ENCODE peak calls at places on chromosomes 7 and 10, in six cellular contexts. B is heart right ventricle, W is pancreas, M is sigmoid colon, Z is psoas muscle, I is mammary epithelial cell. T is an unnamed sample. For H3K4me1, the result is how much of the 10 kb centered on the place peaks cover.

GRCh38 chr10:89129850-89130396 is 77.2 kb downstream of the CH25H start:
- DNase-seq in W (no peak), I (peak), M (peak), Z (peak), B (peak), T (peak)

GRCh38 chr10:79488303-79488702 is 24.0 kb upstream of the EIF5AL1 start:
- DNase-seq in M (peak), W (no peak), B (peak), Z (peak), I (peak), T (peak)

GRCh38 chr10:33478675-33479125 is 144.2 kb upstream of the NRP1 start:
- DNase-seq in Z (no peak), M (no peak), I (no peak), W (no peak), B (no peak), T (no peak)

GRCh38 chr7:75943864-75944263 is 28.9 kb downstream of the POR start:
- DNase-seq in M (no peak), W (no peak), Z (no peak), I (peak), B (no peak), T (no peak)

GRCh38 chr7:113308399-113308798 is 190.0 kb upstream of the SMIM30 start:
- DNase-seq in Z (no peak), B (no peak), W (no peak), M (no peak), I (no peak), T (no peak)

GRCh38 chr7:119685906-119686305 is 587.1 kb upstream of the KCND2 start:
- DNase-seq in B (no peak), W (no peak), M (no peak), Z (no peak), I (no peak), T (no peak)

GRCh38 chr10:25974897-25975459 is 40.9 kb downstream of the MYO3A start:
- DNase-seq in W (no peak), I (no peak), B (no peak), M (no peak), Z (no peak), T (no peak)

GRCh38 chr7:111835066-111835465 is 272.8 kb upstream of the IMMP2L start:
- DNase-seq in B (no peak), Z (no peak), I (peak), M (no peak), W (no peak), T (no peak)

GRCh38 chr10:100567249-100567648 is 31.5 kb downstream of the HIF1AN start:
- DNase-seq in I (no peak), W (no peak), B (no peak), M (no peak), Z (no peak), T (no peak)

GRCh38 chr7:115533785-115534184 is 496.8 kb downstream of the TFEC start:
- DNase-seq in M (no peak), W (no peak), Z (no peak), B (no peak), I (no peak), T (no peak)

GRCh38 chr7:150753826-150754603 is 16.8 kb downstream of the GIMAP5 start:
- DNase-seq in W (no peak), B (peak), M (no peak), Z (no peak), I (peak), T (no peak)

GRCh38 chr7:98090116-98090515 is 16.5 kb upstream of the LMTK2 start:
- DNase-seq in B (no peak), Z (no peak), I (peak), W (no peak), M (no peak), T (no peak)

DNA sequence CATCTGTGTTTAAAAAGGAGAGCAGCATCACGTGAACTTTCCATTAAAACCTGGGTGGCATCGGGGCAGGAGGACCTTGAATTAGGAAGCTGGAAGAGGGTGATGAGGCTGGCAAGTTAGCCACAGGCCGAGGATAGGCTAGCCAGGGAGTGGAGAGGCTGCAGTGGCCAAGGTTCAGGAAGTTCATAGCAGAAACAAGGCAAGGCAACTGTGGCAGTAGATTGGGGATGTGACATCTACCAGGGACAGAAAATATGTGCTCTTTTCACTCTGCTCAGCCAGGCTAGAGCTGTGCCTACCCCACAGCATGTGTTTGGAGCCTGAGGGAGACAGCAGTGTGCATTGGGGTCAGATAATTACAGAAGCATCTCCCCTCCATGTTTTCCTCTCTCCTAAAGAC is 2.2 kb upstream of the INPP5F start:
- DNase-seq in B (no peak), Z (no peak), I (no peak), W (no peak), M (no peak), T (no peak)
- H3K27ac ChIP-seq in B (no peak), Z (no peak), I (no peak), W (no peak), M (no peak), T (no peak)

GRCh38 chr7:100744605-100745004 is 11.2 kb downstream of the ZAN start:
- DNase-seq in Z (no peak), W (no peak), M (no peak), I (no peak), B (no peak), T (no peak)

GRCh38 chr7:100739934-100740333 is 6.5 kb downstream of the ZAN start:
- DNase-seq in M (no peak), B (no peak), I (no peak), W (no peak), Z (no peak), T (no peak)

GRCh38 chr7:100745184-100745583 is 11.8 kb downstream of the ZAN start:
- DNase-seq in Z (peak), I (peak), M (peak), B (peak), W (no peak), T (no peak)
- H3K4me3 ChIP-seq in Z (no peak), I (peak), M (peak), B (peak), W (no peak), T (no peak)

GRCh38 chr10:35058686-35059085 is 31.5 kb downstream of the CUL2 start:
- DNase-seq in I (no peak), B (no peak), M (no peak), W (no peak), Z (no peak), T (no peak)

GRCh38 chr10:35058134-35058533 is 32.0 kb downstream of the CUL2 start:
- DNase-seq in B (no peak), W (no peak), M (no peak), Z (no peak), I (peak), T (no peak)

GRCh38 chr10:35056133-35056532 is 34.0 kb downstream of the CUL2 start:
- DNase-seq in B (no peak), M (no peak), I (no peak), W (no peak), Z (no peak), T (no peak)

GRCh38 chr10:35059486-35059885 is 30.7 kb downstream of the CUL2 start:
- DNase-seq in W (no peak), B (no peak), M (no peak), I (no peak), Z (no peak), T (no peak)

GRCh38 chr10:35056686-35057085 is 33.5 kb downstream of the CUL2 start:
- DNase-seq in Z (no peak), B (no peak), I (no peak), M (no peak), W (no peak), T (no peak)
- H3K4me1 ChIP-seq in Z (under half), B (under half), I (under half), M (under half), W (under half), T (under half)

GRCh38 chr7:104005197-104005596 is 15.7 kb upstream of the RELN start:
- DNase-seq in W (no peak), B (no peak), I (no peak), Z (no peak), M (no peak), T (no peak)
- H3K27ac ChIP-seq in W (no peak), B (no peak), I (no peak), Z (no peak), M (no peak), T (no peak)

GRCh38 chr10:93464826-93465388 is 17.2 kb downstream of the MYOF start:
- DNase-seq in Z (no peak), W (no peak), I (no peak), M (no peak), B (no peak), T (no peak)

GRCh38 chr10:93468532-93469213 is 13.5 kb downstream of the MYOF start:
- DNase-seq in I (peak), W (no peak), M (no peak), Z (peak), B (no peak), T (no peak)

GRCh38 chr10:93462881-93463280 is 19.3 kb downstream of the MYOF start:
- DNase-seq in W (no peak), I (peak), M (peak), B (no peak), Z (no peak), T (no peak)

GRCh38 chr10:93463723-93464511 is 18.2 kb downstream of the MYOF start:
- DNase-seq in Z (peak), B (no peak), M (peak), W (no peak), I (no peak), T (peak)

GRCh38 chr10:93465806-93466675 is 16.1 kb downstream of the MYOF start:
- DNase-seq in I (peak), M (peak), Z (peak), B (peak), W (peak), T (peak)
- H3K4me3 ChIP-seq in I (no peak), M (peak), Z (no peak), B (peak), W (no peak), T (no peak)

GRCh38 chr7:378551-379455 is 88.8 kb downstream of the FOXL3 start:
- DNase-seq in Z (no peak), I (no peak), B (no peak), M (peak), W (no peak), T (peak)

GRCh38 chr7:379456-380225 is 89.7 kb downstream of the FOXL3 start:
- DNase-seq in I (no peak), W (no peak), B (no peak), M (peak), Z (no peak), T (peak)

GRCh38 chr7:380226-380550 is 90.2 kb downstream of the FOXL3 start:
- DNase-seq in I (no peak), Z (no peak), M (no peak), B (no peak), W (no peak), T (no peak)

GRCh38 chr7:381211-382117 is 91.5 kb downstream of the FOXL3 start:
- DNase-seq in Z (no peak), W (no peak), M (no peak), I (no peak), B (no peak), T (peak)

GRCh38 chr7:380724-381210 is 90.8 kb downstream of the FOXL3 start:
- DNase-seq in W (no peak), Z (no peak), B (no peak), M (no peak), I (no peak), T (peak)
- H3K4me1 ChIP-seq in W (under half), Z (under half), B (under half), M (under half), I (under half), T (under half)

GRCh38 chr7:27677912-27678612 is 15.4 kb upstream of the HIBADH start:
- DNase-seq in M (no peak), B (no peak), I (peak), Z (no peak), W (no peak), T (no peak)

GRCh38 chr7:27684491-27684890 is 21.8 kb upstream of the HIBADH start:
- DNase-seq in Z (no peak), M (no peak), B (no peak), I (no peak), W (no peak), T (no peak)

GRCh38 chr7:27680610-27681009 is 17.9 kb upstream of the HIBADH start:
- DNase-seq in M (no peak), I (no peak), Z (no peak), B (no peak), W (no peak), T (no peak)

DNA sequence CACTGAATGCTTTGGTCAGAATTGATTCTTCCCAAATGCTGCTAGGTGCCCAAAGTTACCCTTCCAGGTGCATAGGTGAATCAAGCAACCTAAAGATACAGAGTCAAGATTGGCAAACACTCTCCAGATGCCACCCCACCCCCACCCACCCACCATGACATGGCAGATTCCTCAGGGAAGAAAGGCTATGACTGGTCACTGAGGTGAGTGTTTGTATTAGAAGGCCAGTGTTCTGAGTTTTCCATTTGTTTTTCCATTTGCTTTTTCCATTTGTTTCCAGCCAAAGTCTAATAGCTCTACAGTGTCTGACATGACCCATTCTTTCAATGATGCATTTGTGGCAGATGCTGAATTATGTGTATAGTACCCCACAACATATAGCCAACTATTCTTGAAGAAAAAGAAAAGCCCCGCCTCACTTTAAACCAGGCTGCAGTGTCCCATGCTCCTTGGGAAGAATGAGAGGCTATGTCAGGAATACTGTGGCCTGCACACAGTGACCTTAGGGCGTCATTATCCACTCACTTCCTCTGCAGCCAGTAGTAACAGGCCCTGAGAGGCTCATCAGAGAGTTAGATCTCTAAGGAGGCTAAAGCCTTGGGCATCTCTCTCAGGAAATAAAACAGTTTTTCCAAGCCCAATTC is 16.1 kb upstream of the HIBADH start:
- DNase-seq in W (no peak), M (no peak), Z (no peak), I (peak), B (no peak), T (no peak)
- H3K27ac ChIP-seq in W (peak), M (peak), Z (no peak), I (peak), B (peak), T (peak)

GRCh38 chr7:2165239-2165609 is 67.5 kb downstream of the MAD1L1 start:
- DNase-seq in B (no peak), W (no peak), Z (no peak), M (no peak), I (no peak), T (no peak)
- H3K4me3 ChIP-seq in B (no peak), W (no peak), Z (no peak), M (no peak), I (no peak), T (no peak)